ENCODE peak calls at places on chromosomes 1 and 21, in six cellular contexts. O is tibial artery, I is tibial nerve, G is ovary, P is lung, Q is kidney. N is an unnamed sample.

GRCh38 chr1:37186246-37186756 is 152.0 kb upstream of the GRIK3 start:
- DNase-seq in O (no peak), Q (no peak), G (no peak), P (no peak), I (no peak), N (no peak)

GRCh38 chr1:207969528-207969927 is 58.6 kb upstream of the CD34 start:
- DNase-seq in Q (no peak), P (no peak), I (no peak), G (no peak), O (no peak), N (no peak)

GRCh38 chr1:16386454-16387113 is 19.5 kb downstream of the SZRD1 start:
- DNase-seq in Q (no peak), O (no peak), P (no peak), I (no peak), G (no peak), N (no peak)

GRCh38 chr1:221809101-221810029 is 67.5 kb upstream of the DUSP10 start:
- DNase-seq in I (no peak), O (no peak), P (no peak), G (no peak), Q (no peak), N (no peak)

GRCh38 chr1:216688127-216688657 is 35.0 kb downstream of the ESRRG start:
- DNase-seq in G (no peak), O (no peak), Q (no peak), P (no peak), I (no peak), N (no peak)

GRCh38 chr1:61687901-61688300 is 37.0 kb downstream of the TM2D1 start:
- DNase-seq in O (no peak), P (no peak), G (no peak), Q (no peak), I (no peak), N (no peak)

GRCh38 chr21:40976198-40977114 is 129.5 kb upstream of the DSCAM start:
- DNase-seq in G (no peak), Q (no peak), P (no peak), O (no peak), I (no peak), N (no peak)

GRCh38 chr1:23682946-23683345 is 8.7 kb upstream of the RPL11 start:
- DNase-seq in Q (no peak), G (no peak), O (no peak), I (no peak), P (no peak), N (no peak)

GRCh38 chr1:9413143-9413876 is 120.6 kb downstream of the SPSB1 start:
- DNase-seq in O (peak; percentile 91), P (no peak), Q (peak; percentile 88), I (no peak), G (peak; percentile 86), N (peak; percentile 16)

GRCh38 chr1:34479731-34480130 is 275.1 kb upstream of the GJB5 start:
- DNase-seq in O (no peak), G (no peak), P (no peak), Q (no peak), I (no peak), N (no peak)

GRCh38 chr1:153628638-153629342 is 556 bp downstream of the S100A1 start:
- DNase-seq in P (no peak), G (no peak), Q (peak; percentile 64), I (no peak), O (peak; percentile 66), N (no peak)

GRCh38 chr1:153624965-153625611 is 2.2 kb downstream of the S100A13 start:
- DNase-seq in Q (peak; percentile 15), P (no peak), G (no peak), O (peak; percentile 45), I (no peak), N (no peak)

GRCh38 chr1:153626477-153626928 is 802 bp downstream of the S100A13 start:
- DNase-seq in I (no peak), O (peak; percentile 64), G (no peak), Q (peak; percentile 18), P (no peak), N (no peak)

GRCh38 chr1:153627797-153628626 is at the start of gene S100A1:
- DNase-seq in G (peak; percentile 58), O (peak; percentile 71), I (no peak), Q (peak; percentile 78), P (no peak), N (no peak)

DNA sequence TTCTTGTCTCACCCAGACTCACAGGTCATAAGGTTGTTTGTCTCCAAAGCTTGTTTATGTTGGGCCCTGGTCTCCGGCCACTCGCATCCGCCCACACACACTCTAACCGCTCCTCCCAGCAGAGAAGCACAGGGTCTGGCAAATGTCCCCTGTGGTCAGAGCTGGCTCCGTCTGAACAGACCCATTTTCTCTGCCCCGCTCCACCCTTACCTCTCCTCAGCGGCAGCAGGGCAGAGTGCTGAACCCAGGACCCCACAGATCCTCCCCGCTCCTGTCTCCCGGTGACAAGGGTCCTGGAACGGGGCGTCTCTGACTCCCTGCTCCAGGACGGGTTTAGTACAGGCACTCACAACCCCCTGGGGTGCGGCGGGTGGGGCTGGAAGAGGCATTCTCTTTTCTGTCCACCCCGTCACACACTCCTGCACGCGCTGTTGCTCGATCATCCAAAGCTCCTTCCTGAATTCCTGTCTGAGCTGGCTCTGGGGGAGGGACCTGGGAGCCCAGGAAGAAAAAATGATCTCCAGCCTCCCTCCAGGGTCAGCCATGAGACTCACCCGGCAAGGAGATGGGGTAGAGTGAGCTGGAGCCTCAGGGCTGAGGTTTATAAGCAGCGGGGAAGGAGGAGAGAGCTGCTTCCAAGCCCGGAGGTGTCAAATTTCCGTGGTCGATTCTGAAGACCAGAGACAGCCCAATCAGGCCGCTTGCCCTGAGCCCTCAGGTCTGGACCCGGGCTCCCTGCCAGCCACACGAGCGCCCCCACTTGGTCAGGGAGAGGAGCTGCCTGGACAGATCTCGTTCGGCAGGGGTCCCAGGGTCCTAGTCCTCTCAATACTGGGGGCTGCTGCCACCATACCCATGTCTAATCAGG is at the start of gene S100A13:
- DNase-seq in Q (peak; percentile 94), P (peak; percentile 88), I (peak; percentile 68), G (peak; percentile 82), O (peak; percentile 91), N (no peak)
- H3K27ac ChIP-seq in Q (peak within 1 kb of the TSS; percentile 89), P (peak within 1 kb of the TSS; percentile 95), I (peak within 1 kb of the TSS; percentile 96), G (peak within 1 kb of the TSS; percentile 59), O (peak within 1 kb of the TSS; percentile 89), N (peak within 1 kb of the TSS; percentile 68)

DNA sequence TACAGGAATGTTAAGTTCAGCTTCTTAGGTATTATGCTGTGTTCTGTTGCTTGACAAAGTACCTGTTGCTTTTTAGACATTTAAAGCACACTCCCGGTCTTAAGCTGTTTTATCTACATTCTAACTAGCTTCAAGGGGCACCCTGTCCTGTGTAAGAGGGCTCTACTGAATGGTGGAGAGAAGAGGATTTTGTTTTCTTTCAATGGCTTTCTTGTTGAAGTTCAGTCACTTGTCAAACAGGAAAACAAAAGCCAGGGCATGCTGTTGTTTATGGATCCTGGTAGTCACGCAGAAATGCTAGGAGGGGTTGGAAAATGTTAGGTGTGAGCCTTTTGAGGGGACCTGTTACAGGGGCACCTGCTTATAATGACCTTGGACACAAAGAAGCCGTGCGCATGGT is 30.7 kb downstream of the PGM1 start:
- DNase-seq in I (no peak), O (no peak), P (no peak), Q (no peak), G (no peak), N (no peak)
- H3K4me3 ChIP-seq in I (no peak overlapping the region), O (no peak overlapping the region), P (no peak overlapping the region), Q (no peak overlapping the region), G (no peak overlapping the region), N (no peak overlapping the region)

GRCh38 chr1:248111157-248111556 is 16.2 kb downstream of the OR2L13 start:
- DNase-seq in I (no peak), P (no peak), O (no peak), G (no peak), Q (no peak), N (no peak)
- H3K9me3 ChIP-seq in I (peaks cover 13% of the 10 kb centered on the region), P (peaks cover 11% of the 10 kb centered on the region), O (no peaks in the 10 kb centered on the region), G (no peaks in the 10 kb centered on the region), Q (peaks cover 10% of the 10 kb centered on the region), N (peaks cover 15% of the 10 kb centered on the region)

GRCh38 chr1:167776151-167776550 is 54.4 kb downstream of the MPZL1 start:
- DNase-seq in O (no peak), P (no peak), Q (no peak), G (no peak), I (no peak), N (no peak)
- H3K27ac ChIP-seq in O (no peak overlapping the region), P (no peak overlapping the region), Q (no peak overlapping the region), G (no peak overlapping the region), I (no peak overlapping the region), N (no peak overlapping the region)

GRCh38 chr1:200042119-200042436 is 14.6 kb downstream of the NR5A2 start:
- DNase-seq in P (no peak), Q (no peak), G (no peak), I (no peak), O (no peak), N (no peak)

GRCh38 chr1:200040516-200041138 is 13.1 kb downstream of the NR5A2 start:
- DNase-seq in G (no peak), Q (no peak), I (no peak), P (no peak), O (no peak), N (no peak)

GRCh38 chr1:200043330-200043668 is 15.8 kb downstream of the NR5A2 start:
- DNase-seq in O (no peak), I (no peak), Q (no peak), G (no peak), P (no peak), N (no peak)

GRCh38 chr1:200041337-200042118 is 14.0 kb downstream of the NR5A2 start:
- DNase-seq in I (no peak), P (no peak), Q (no peak), G (no peak), O (no peak), N (no peak)

GRCh38 chr1:200042437-200043329 is 15.2 kb downstream of the NR5A2 start:
- DNase-seq in Q (no peak), G (no peak), O (no peak), P (no peak), I (no peak), N (no peak)
- H3K4me3 ChIP-seq in Q (peak overlapping the region; percentile 50), G (peak overlapping the region; percentile 15), O (peak overlapping the region; percentile 7), P (peak overlapping the region; percentile 32), I (peak overlapping the region; percentile 45), N (peak overlapping the region; percentile 1)

DNA sequence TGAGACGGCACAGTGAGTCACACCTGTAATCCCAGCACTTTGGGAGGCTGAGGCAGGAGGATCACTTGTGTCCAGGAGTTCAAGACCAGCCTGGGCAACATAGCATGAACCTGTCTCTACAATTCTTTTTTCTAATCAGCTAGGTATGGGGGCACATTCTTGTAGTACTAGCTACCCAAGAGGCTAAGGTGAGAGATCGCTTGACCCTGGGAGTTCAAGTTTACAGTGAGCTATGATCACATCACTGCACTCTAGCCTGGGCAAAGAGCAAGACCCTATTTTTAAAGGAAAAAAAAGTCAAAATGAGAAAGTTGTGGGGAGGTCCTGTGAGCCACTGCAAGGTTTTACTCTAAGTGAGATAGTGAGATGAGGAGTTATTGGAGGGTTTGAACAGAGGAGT is 34.8 kb upstream of the AHCTF1 start:
- DNase-seq in Q (no peak), P (no peak), O (no peak), G (no peak), I (no peak), N (no peak)
- H3K9me3 ChIP-seq in Q (no peaks in the 10 kb centered on the region), P (no peaks in the 10 kb centered on the region), O (no peaks in the 10 kb centered on the region), G (no peaks in the 10 kb centered on the region), I (no peaks in the 10 kb centered on the region), N (no peaks in the 10 kb centered on the region)